ENCODE peak calls at places on chromosomes 7 and 10, in eight cellular contexts. J is A549; L is activated CD4-positive, alpha-beta T cell treated with anti-CD3 and anti-CD28 coated beads, Interleukin-2, amount 50 U/mL, for 24 hours; A is activated T-helper 9 cell treated with anti-CD3 and anti-CD28 coated beads, Interleukin-2, amount 50 U/mL, for 16 hours; O is GM13977; W is choroid plexus epithelial cell; Z is natural killer cell; V is body of pancreas. T is an unnamed sample.

GRCh38 chr7:155341463-155341983 is 43.8 kb downstream of the INSIG1 start:
- DNase-seq in J (no peak), L (no peak), A (no peak), O (no peak), W (no peak), Z (no peak), V (peak), T (no peak)

GRCh38 chr7:29337628-29338116 is 143.1 kb downstream of the CHN2 start:
- DNase-seq in J (no peak), L (no peak), A (no peak), O (no peak), W (peak), Z (no peak), V (no peak), T (no peak)

GRCh38 chr7:106781828-106782544 is 83.1 kb upstream of the PIK3CG start:
- DNase-seq in J (no peak), L (no peak), A (no peak), O (no peak), W (no peak), Z (no peak), V (no peak), T (no peak)

GRCh38 chr10:3464760-3465405 is 292.3 kb upstream of the PITRM1 start:
- DNase-seq in J (no peak), L (no peak), A (no peak), O (no peak), W (peak), Z (no peak), V (no peak), T (no peak)

GRCh38 chr10:49751636-49752510 is 10.2 kb downstream of the OGDHL start:
- DNase-seq in J (no peak), L (no peak), A (no peak), O (no peak), W (no peak), Z (no peak), V (no peak), T (no peak)

GRCh38 chr10:79490400-79491081 is 21.8 kb upstream of the EIF5AL1 start:
- DNase-seq in J (no peak), L (no peak), A (no peak), O (peak), W (peak), Z (no peak), V (no peak), T (no peak)

GRCh38 chr10:17811466-17811865 is 2.3 kb downstream of the MRC1 start:
- DNase-seq in J (no peak), L (no peak), A (no peak), O (no peak), W (no peak), Z (no peak), V (no peak), T (no peak)

GRCh38 chr7:130152270-130153141 is 52.7 kb downstream of the TMEM209 start:
- DNase-seq in J (no peak), L (no peak), A (no peak), O (no peak), W (peak), Z (no peak), V (no peak), T (no peak)

GRCh38 chr10:15784662-15785300 is 65.1 kb upstream of the ITGA8 start:
- DNase-seq in J (no peak), L (no peak), A (no peak), O (no peak), W (peak), Z (no peak), V (no peak), T (no peak)

GRCh38 chr10:124992462-124993344 is 50.8 kb downstream of the ZRANB1 start:
- DNase-seq in J (no peak), L (no peak), A (no peak), O (peak), W (peak), Z (no peak), V (peak), T (peak)

GRCh38 chr10:76035728-76036409 is 604.4 kb downstream of the LRMDA start:
- DNase-seq in J (no peak), L (no peak), A (no peak), O (no peak), W (no peak), Z (no peak), V (no peak), T (no peak)

GRCh38 chr7:2892571-2892970 is 48.5 kb upstream of the GNA12 start:
- DNase-seq in J (no peak), L (no peak), A (no peak), O (no peak), W (no peak), Z (no peak), V (no peak), T (no peak)

GRCh38 chr10:56449770-56450169 is 88.7 kb upstream of the ZWINT start:
- DNase-seq in J (no peak), L (no peak), A (no peak), O (no peak), W (peak), Z (no peak), V (no peak), T (no peak)

GRCh38 chr7:20797174-20798080 is 10.7 kb upstream of the SP8 start:
- DNase-seq in J (peak), L (no peak), A (no peak), O (no peak), W (no peak), Z (no peak), V (peak), T (no peak)

GRCh38 chr10:31602541-31603244 is 283.7 kb downstream of the ZEB1 start:
- DNase-seq in J (peak), L (no peak), A (no peak), O (no peak), W (peak), Z (no peak), V (peak), T (peak)

GRCh38 chr10:111872591-111872990 is 311.0 kb downstream of the GPAM start:
- DNase-seq in J (no peak), L (no peak), A (no peak), O (no peak), W (no peak), Z (no peak), V (no peak), T (no peak)

GRCh38 chr7:151430391-151431205 is 9.3 kb downstream of the CRYGN start:
- DNase-seq in J (no peak), L (no peak), A (no peak), O (no peak), W (no peak), Z (no peak), V (no peak), T (no peak)

GRCh38 chr7:137935849-137936508 is 65.9 kb downstream of the CREB3L2 start:
- DNase-seq in J (no peak), L (no peak), A (no peak), O (no peak), W (no peak), Z (no peak), V (no peak), T (no peak)

GRCh38 chr7:108455833-108456677 is at the start of gene NRCAM:
- DNase-seq in J (peak), L (no peak), A (no peak), O (peak), W (peak), Z (no peak), V (peak), T (peak)

GRCh38 chr10:71323407-71323806 is 4.3 kb downstream of the SLC29A3 start:
- DNase-seq in J (peak), L (no peak), A (no peak), O (peak), W (peak), Z (no peak), V (no peak), T (no peak)

GRCh38 chr10:121772406-121772805 is 155.4 kb downstream of the ATE1 start:
- DNase-seq in J (no peak), L (no peak), A (no peak), O (no peak), W (no peak), Z (no peak), V (no peak), T (peak)

GRCh38 chr10:127123626-127124025 is 72.8 kb downstream of the INSYN2A start:
- DNase-seq in J (no peak), L (no peak), A (no peak), O (no peak), W (peak), Z (no peak), V (no peak), T (no peak)

GRCh38 chr7:132654150-132654549 is 77.9 kb upstream of the PLXNA4 start:
- DNase-seq in J (peak), L (no peak), A (no peak), O (peak), W (peak), Z (no peak), V (no peak), T (no peak)

GRCh38 chr10:76209135-76209534 is 777.7 kb downstream of the LRMDA start:
- DNase-seq in J (no peak), L (no peak), A (no peak), O (no peak), W (peak), Z (no peak), V (no peak), T (no peak)